ENCODE peak calls at places on chromosomes 16 and 17, in ten cellular contexts. One of them, this sample, is unnamed.

GRCh38 chr17:72422505-72423285 is 301.9 kb downstream of the SOX9 start:
- DNase-seq in RKO: no peak
- DNase-seq in NCI-H345: no peak
- DNase-seq in mucosa of gallbladder: peak; percentile 80
- DNase-seq in stimulated activated naive CD8-positive, alpha-beta T cell treated with anti-CD3 and anti-CD28 coated beads, Interleukin-15, Interleukin-2, amounts not matched to agents 100 U/mL and 50 U/mL, for 24 hours: peak; percentile 18
- DNase-seq in osteocyte: peak; percentile 86
- DNase-seq in GM03348: peak; percentile 80
- DNase-seq in iPS DF 19.7: no peak
- DNase-seq in testis: no peak
- DNase-seq in HCT116: peak; percentile 95
- DNase-seq in this sample: no peak

GRCh38 chr16:75653926-75654325 is 6.4 kb downstream of the TERF2IP start:
- DNase-seq in RKO: no peak
- DNase-seq in NCI-H345: no peak
- DNase-seq in mucosa of gallbladder: no peak
- DNase-seq in stimulated activated naive CD8-positive, alpha-beta T cell treated with anti-CD3 and anti-CD28 coated beads, Interleukin-15, Interleukin-2, amounts not matched to agents 100 U/mL and 50 U/mL, for 24 hours: no peak
- DNase-seq in osteocyte: no peak
- DNase-seq in GM03348: peak; percentile 75
- DNase-seq in iPS DF 19.7: no peak
- DNase-seq in testis: no peak
- DNase-seq in HCT116: no peak
- DNase-seq in this sample: no peak

GRCh38 chr17:30093463-30094147 is 23.0 kb upstream of the NSRP1 start:
- DNase-seq in RKO: peak; percentile 69
- DNase-seq in NCI-H345: peak; percentile 57
- DNase-seq in mucosa of gallbladder: peak; percentile 32
- DNase-seq in stimulated activated naive CD8-positive, alpha-beta T cell treated with anti-CD3 and anti-CD28 coated beads, Interleukin-15, Interleukin-2, amounts not matched to agents 100 U/mL and 50 U/mL, for 24 hours: peak; percentile 37
- DNase-seq in osteocyte: no peak
- DNase-seq in GM03348: peak; percentile 84
- DNase-seq in iPS DF 19.7: no peak
- DNase-seq in testis: peak; percentile 73
- DNase-seq in HCT116: peak; percentile 54
- DNase-seq in this sample: peak; percentile 71

GRCh38 chr16:12267491-12267890 is 291.0 kb downstream of the SNX29 start:
- DNase-seq in RKO: no peak
- DNase-seq in NCI-H345: no peak
- DNase-seq in mucosa of gallbladder: no peak
- DNase-seq in stimulated activated naive CD8-positive, alpha-beta T cell treated with anti-CD3 and anti-CD28 coated beads, Interleukin-15, Interleukin-2, amounts not matched to agents 100 U/mL and 50 U/mL, for 24 hours: no peak
- DNase-seq in osteocyte: no peak
- DNase-seq in GM03348: no peak
- DNase-seq in iPS DF 19.7: no peak
- DNase-seq in testis: no peak
- DNase-seq in HCT116: no peak
- DNase-seq in this sample: peak; percentile 34

GRCh38 chr16:27980919-27981670 is 82.4 kb downstream of the GSG1L start:
- DNase-seq in RKO: no peak
- DNase-seq in NCI-H345: no peak
- DNase-seq in mucosa of gallbladder: no peak
- DNase-seq in stimulated activated naive CD8-positive, alpha-beta T cell treated with anti-CD3 and anti-CD28 coated beads, Interleukin-15, Interleukin-2, amounts not matched to agents 100 U/mL and 50 U/mL, for 24 hours: no peak
- DNase-seq in osteocyte: no peak
- DNase-seq in GM03348: no peak
- DNase-seq in iPS DF 19.7: no peak
- DNase-seq in testis: no peak
- DNase-seq in HCT116: no peak
- DNase-seq in this sample: peak; percentile 41

GRCh38 chr16:715448-716249 is 731 bp downstream of the METRN start:
- DNase-seq in RKO: peak; percentile 46
- DNase-seq in NCI-H345: peak; percentile 29
- DNase-seq in mucosa of gallbladder: no peak
- DNase-seq in stimulated activated naive CD8-positive, alpha-beta T cell treated with anti-CD3 and anti-CD28 coated beads, Interleukin-15, Interleukin-2, amounts not matched to agents 100 U/mL and 50 U/mL, for 24 hours: peak; percentile 45
- DNase-seq in osteocyte: no peak
- DNase-seq in GM03348: peak; percentile 47
- DNase-seq in iPS DF 19.7: no peak
- DNase-seq in testis: no peak
- DNase-seq in HCT116: no peak
- DNase-seq in this sample: peak; percentile 94

GRCh38 chr17:49351572-49352140 is 10.4 kb downstream of the ZNF652 start:
- DNase-seq in RKO: no peak
- DNase-seq in NCI-H345: no peak
- DNase-seq in mucosa of gallbladder: no peak
- DNase-seq in stimulated activated naive CD8-positive, alpha-beta T cell treated with anti-CD3 and anti-CD28 coated beads, Interleukin-15, Interleukin-2, amounts not matched to agents 100 U/mL and 50 U/mL, for 24 hours: no peak
- DNase-seq in osteocyte: no peak
- DNase-seq in GM03348: no peak
- DNase-seq in iPS DF 19.7: no peak
- DNase-seq in testis: no peak
- DNase-seq in HCT116: no peak
- DNase-seq in this sample: no peak

GRCh38 chr17:36463916-36464764 is 22.3 kb upstream of the ZNHIT3 start:
- DNase-seq in RKO: peak; percentile 92
- DNase-seq in NCI-H345: no peak
- DNase-seq in mucosa of gallbladder: peak; percentile 66
- DNase-seq in stimulated activated naive CD8-positive, alpha-beta T cell treated with anti-CD3 and anti-CD28 coated beads, Interleukin-15, Interleukin-2, amounts not matched to agents 100 U/mL and 50 U/mL, for 24 hours: peak; percentile 67
- DNase-seq in osteocyte: no peak
- DNase-seq in GM03348: peak; percentile 92
- DNase-seq in iPS DF 19.7: peak; percentile 69
- DNase-seq in testis: peak; percentile 73
- DNase-seq in HCT116: peak; percentile 47
- DNase-seq in this sample: peak; percentile 96

GRCh38 chr17:36578671-36579070 is 13.0 kb upstream of the DHRS11 start:
- DNase-seq in RKO: no peak
- DNase-seq in NCI-H345: no peak
- DNase-seq in mucosa of gallbladder: no peak
- DNase-seq in stimulated activated naive CD8-positive, alpha-beta T cell treated with anti-CD3 and anti-CD28 coated beads, Interleukin-15, Interleukin-2, amounts not matched to agents 100 U/mL and 50 U/mL, for 24 hours: no peak
- DNase-seq in osteocyte: no peak
- DNase-seq in GM03348: no peak
- DNase-seq in iPS DF 19.7: no peak
- DNase-seq in testis: no peak
- DNase-seq in HCT116: no peak
- DNase-seq in this sample: no peak

GRCh38 chr16:2751577-2752034 is 832 bp upstream of the SRRM2 start:
- DNase-seq in RKO: peak; percentile 80
- DNase-seq in NCI-H345: peak; percentile 89
- DNase-seq in mucosa of gallbladder: peak; percentile 17
- DNase-seq in stimulated activated naive CD8-positive, alpha-beta T cell treated with anti-CD3 and anti-CD28 coated beads, Interleukin-15, Interleukin-2, amounts not matched to agents 100 U/mL and 50 U/mL, for 24 hours: no peak
- DNase-seq in osteocyte: no peak
- DNase-seq in GM03348: no peak
- DNase-seq in iPS DF 19.7: peak; percentile 52
- DNase-seq in testis: peak; percentile 51
- DNase-seq in HCT116: peak; percentile 60
- DNase-seq in this sample: peak; percentile 32

GRCh38 chr17:77125432-77125901 is 15.3 kb upstream of the SEC14L1 start:
- DNase-seq in RKO: peak; percentile 54
- DNase-seq in NCI-H345: peak; percentile 20
- DNase-seq in mucosa of gallbladder: no peak
- DNase-seq in stimulated activated naive CD8-positive, alpha-beta T cell treated with anti-CD3 and anti-CD28 coated beads, Interleukin-15, Interleukin-2, amounts not matched to agents 100 U/mL and 50 U/mL, for 24 hours: no peak
- DNase-seq in osteocyte: no peak
- DNase-seq in GM03348: peak; percentile 80
- DNase-seq in iPS DF 19.7: no peak
- DNase-seq in testis: no peak
- DNase-seq in HCT116: peak; percentile 91
- DNase-seq in this sample: peak; percentile 83